ENCODE peak calls at places on chromosomes 5 and 9, in nine cellular contexts. Y, R, U, K, O, S, I, F and D are unnamed samples.

GRCh38 chr5:38130346-38130745 is 128.0 kb upstream of the EGFLAM start:
- DNase-seq in U (no peak), K (no peak), F (no peak), I (no peak), R (no peak), O (no peak), Y (no peak), S (no peak), D (no peak)

GRCh38 chr9:72013188-72013877 is 47.1 kb downstream of the C9orf57 start:
- DNase-seq in I (no peak), F (no peak), U (no peak), O (no peak), S (no peak), Y (no peak), R (no peak), K (no peak), D (no peak)

GRCh38 chr5:87300744-87301143 is 33.1 kb downstream of the RASA1 start:
- DNase-seq in Y (no peak), K (peak; percentile 33), U (no peak), I (no peak), O (peak; percentile 95), S (peak; percentile 81), R (no peak), F (no peak), D (no peak)

GRCh38 chr5:168023190-168023589 is 268.3 kb upstream of the WWC1 start:
- DNase-seq in Y (peak; percentile 2), I (no peak), O (no peak), U (no peak), F (no peak), S (no peak), R (peak; percentile 5), K (no peak), D (no peak)

GRCh38 chr5:171965740-171966139 is 40.7 kb downstream of the FBXW11 start:
- DNase-seq in U (no peak), R (no peak), K (peak; percentile 33), Y (no peak), F (no peak), O (no peak), I (no peak), S (no peak), D (no peak)

GRCh38 chr5:171310334-171310815 is 1.3 kb downstream of the TLX3 start:
- DNase-seq in R (no peak), Y (no peak), U (no peak), K (no peak), F (no peak), I (no peak), O (no peak), S (no peak), D (no peak)

GRCh38 chr5:132392978-132393825 is 23.7 kb downstream of the SLC22A5 start:
- DNase-seq in U (no peak), Y (no peak), O (no peak), I (no peak), S (no peak), K (no peak), F (no peak), R (no peak), D (peak; percentile 52)

GRCh38 chr5:103232393-103232999 is 26.1 kb upstream of the MACIR start:
- DNase-seq in Y (peak; percentile 9), S (peak; percentile 36), K (no peak), F (no peak), U (peak; percentile 6), R (peak; percentile 39), O (peak; percentile 60), I (no peak), D (no peak)

GRCh38 chr9:134544388-134545212 is 97.0 kb upstream of the COL5A1 start:
- DNase-seq in O (no peak), S (no peak), U (no peak), F (no peak), R (no peak), Y (no peak), I (no peak), K (no peak), D (no peak)

GRCh38 chr5:58348996-58349728 is 110.7 kb downstream of the PLK2 start:
- DNase-seq in S (no peak), F (no peak), I (no peak), U (no peak), K (no peak), R (no peak), Y (no peak), O (peak; percentile 33), D (no peak)

GRCh38 chr5:139655727-139656271 is 7.7 kb downstream of the CXXC5 start:
- DNase-seq in F (no peak), R (no peak), K (no peak), Y (no peak), S (no peak), I (no peak), U (no peak), O (no peak), D (no peak)

GRCh38 chr9:96391021-96391765 is 7.7 kb upstream of the SLC35D2 start:
- DNase-seq in I (no peak), Y (no peak), O (no peak), K (no peak), U (peak; percentile 79), R (no peak), S (no peak), F (no peak), D (no peak)

GRCh38 chr9:37413311-37413710 is 9.2 kb upstream of the GRHPR start:
- DNase-seq in I (no peak), O (peak; percentile 26), F (no peak), R (no peak), Y (no peak), S (no peak), K (no peak), U (no peak), D (no peak)

GRCh38 chr9:5582835-5583195 is 46.1 kb upstream of the RIC1 start:
- DNase-seq in O (peak; percentile 56), K (no peak), S (no peak), Y (no peak), F (no peak), I (no peak), R (no peak), U (no peak), D (no peak)

GRCh38 chr5:76482961-76483360 is 79.9 kb downstream of the IQGAP2 start:
- DNase-seq in I (no peak), F (no peak), K (no peak), R (peak; percentile 62), U (no peak), S (no peak), Y (no peak), O (no peak), D (no peak)

GRCh38 chr9:80605129-80605528 is 1033.4 kb downstream of the TLE4 start:
- DNase-seq in F (no peak), O (peak; percentile 49), Y (peak; percentile 71), I (no peak), S (no peak), U (peak; percentile 3), K (no peak), R (peak; percentile 17), D (no peak)

GRCh38 chr9:123550797-123551196 is 194.8 kb downstream of the CRB2 start:
- DNase-seq in S (no peak), Y (peak; percentile 27), U (no peak), R (no peak), I (no peak), O (no peak), K (no peak), F (peak; percentile 25), D (no peak)

GRCh38 chr9:35294066-35294465 is 132.3 kb downstream of the UNC13B start:
- DNase-seq in I (no peak), Y (no peak), R (no peak), S (no peak), K (no peak), O (no peak), U (no peak), F (no peak), D (no peak)

GRCh38 chr9:91395553-91396470 is 27.8 kb downstream of the NFIL3 start:
- DNase-seq in Y (no peak), I (no peak), S (no peak), F (no peak), R (no peak), O (peak; percentile 84), U (no peak), K (no peak), D (no peak)

GRCh38 chr9:113579270-113580040 is 115.9 kb downstream of the RGS3 start:
- DNase-seq in S (no peak), R (no peak), K (no peak), Y (no peak), I (no peak), U (no peak), F (peak; percentile 24), O (no peak), D (no peak)

GRCh38 chr9:133948138-133948537 is 44.0 kb downstream of the VAV2 start:
- DNase-seq in R (no peak), O (no peak), F (no peak), U (no peak), S (no peak), K (no peak), I (no peak), Y (no peak), D (no peak)

GRCh38 chr5:143828710-143829109 is 16.7 kb downstream of the HMHB1 start:
- DNase-seq in Y (no peak), K (no peak), O (no peak), S (no peak), I (no peak), R (no peak), U (no peak), F (no peak), D (no peak)

GRCh38 chr5:144198386-144198785 is 27.7 kb downstream of the KCTD16 start:
- DNase-seq in O (peak; percentile 76), F (no peak), U (no peak), R (no peak), Y (no peak), K (no peak), S (no peak), I (no peak), D (no peak)

GRCh38 chr5:61731946-61732314 is 399.9 kb downstream of the ZSWIM6 start:
- DNase-seq in U (no peak), Y (no peak), I (no peak), O (no peak), K (no peak), S (no peak), R (no peak), F (no peak), D (no peak)

GRCh38 chr9:106305428-106306133 is 557.4 kb upstream of the ZNF462 start:
- DNase-seq in I (no peak), K (no peak), O (no peak), F (no peak), Y (no peak), U (no peak), S (no peak), R (no peak), D (no peak)

GRCh38 chr5:50672663-50673062 is 6.2 kb downstream of the PARP8 start:
- DNase-seq in U (no peak), O (no peak), R (no peak), S (no peak), F (no peak), Y (no peak), K (no peak), I (no peak), D (no peak)

GRCh38 chr5:122415481-122416120 is 103.6 kb downstream of the SNCAIP start:
- DNase-seq in O (peak; percentile 71), U (peak; percentile 14), R (peak; percentile 71), I (no peak), F (no peak), S (peak; percentile 38), K (no peak), Y (peak; percentile 33), D (peak; percentile 49)

GRCh38 chr9:70902171-70902570 is 219.2 kb downstream of the TRPM3 start:
- DNase-seq in Y (no peak), R (no peak), S (no peak), U (no peak), K (no peak), I (no peak), F (no peak), O (peak; percentile 81), D (no peak)

GRCh38 chr5:170572453-170572852 is 68.6 kb downstream of the KCNIP1 start:
- DNase-seq in Y (no peak), R (no peak), K (peak; percentile 75), O (peak; percentile 29), F (no peak), S (no peak), I (no peak), U (no peak), D (no peak)

GRCh38 chr9:14180077-14180941 is 133.6 kb downstream of the NFIB start:
- DNase-seq in K (no peak), O (no peak), Y (peak; percentile 87), F (no peak), R (peak; percentile 49), S (no peak), U (no peak), I (no peak), D (no peak)

GRCh38 chr5:93349613-93350012 is 231.4 kb downstream of the NR2F1-AS1 start:
- DNase-seq in U (no peak), F (no peak), S (no peak), R (no peak), I (no peak), O (peak; percentile 65), Y (no peak), K (no peak), D (peak; percentile 8)